ENCODE peak calls at places on chromosomes 2 and 18, in six cellular contexts. L is MCF 10A, M is ovary, Q is type B pancreatic cell, O is heart left ventricle, F is A549. Y is an unnamed sample.

GRCh38 chr2:233814063-233814435 is 35.9 kb downstream of the MROH2A start:
- DNase-seq in L (peak), M (no peak), Q (no peak), O (no peak), F (peak), Y (peak)

GRCh38 chr2:201520201-201520600 is 68.7 kb downstream of the STRADB start:
- DNase-seq in L (no peak), M (no peak), Q (no peak), O (no peak), F (no peak), Y (no peak)

GRCh38 chr2:1140389-1141003 is 189.8 kb downstream of the SNTG2 start:
- DNase-seq in L (peak), M (no peak), Q (no peak), O (no peak), F (peak), Y (no peak)

GRCh38 chr18:286515-287310 is 18.9 kb upstream of the THOC1 start:
- DNase-seq in L (peak), M (no peak), Q (no peak), O (no peak), F (no peak), Y (peak)

GRCh38 chr2:238910751-238911351 is 63.0 kb downstream of the TWIST2 start:
- DNase-seq in L (peak), M (peak), Q (no peak), O (no peak), F (no peak), Y (peak)

GRCh38 chr2:197514754-197515153 is 1.1 kb upstream of the MOB4 start:
- DNase-seq in L (no peak), M (no peak), Q (no peak), O (no peak), F (no peak), Y (no peak)

GRCh38 chr18:10213526-10213925 is 240.9 kb upstream of the APCDD1 start:
- DNase-seq in L (peak), M (no peak), Q (no peak), O (no peak), F (no peak), Y (peak)

GRCh38 chr18:6755107-6755506 is 25.6 kb downstream of the ARHGAP28 start:
- DNase-seq in L (peak), M (no peak), Q (no peak), O (no peak), F (no peak), Y (no peak)

GRCh38 chr18:80115035-80115434 is 6.0 kb downstream of the ADNP2 start:
- DNase-seq in L (no peak), M (no peak), Q (no peak), O (no peak), F (no peak), Y (no peak)

GRCh38 chr18:8188196-8188595 is 421.0 kb upstream of the RAB12 start:
- DNase-seq in L (peak), M (no peak), Q (no peak), O (no peak), F (no peak), Y (peak)

GRCh38 chr2:23469142-23469540 is 84.2 kb downstream of the KLHL29 start:
- DNase-seq in L (no peak), M (no peak), Q (no peak), O (no peak), F (no peak), Y (no peak)

GRCh38 chr2:31011565-31011964 is 126.7 kb downstream of the GALNT14 start:
- DNase-seq in L (no peak), M (no peak), Q (no peak), O (no peak), F (no peak), Y (no peak)

GRCh38 chr2:44928660-44929471 is 12.6 kb upstream of the SIX3 start:
- DNase-seq in L (no peak), M (no peak), Q (no peak), O (no peak), F (no peak), Y (no peak)

GRCh38 chr2:21281876-21282514 is 158.2 kb downstream of the TDRD15 start:
- DNase-seq in L (no peak), M (no peak), Q (no peak), O (no peak), F (no peak), Y (no peak)

GRCh38 chr2:23487735-23488492 is 102.9 kb downstream of the KLHL29 start:
- DNase-seq in L (peak), M (no peak), Q (no peak), O (no peak), F (no peak), Y (peak)

GRCh38 chr18:50722311-50722710 is 97.5 kb downstream of the MRO start:
- DNase-seq in L (no peak), M (no peak), Q (no peak), O (no peak), F (no peak), Y (no peak)

GRCh38 chr2:19667536-19667949 is 234.2 kb downstream of the TTC32 start:
- DNase-seq in L (no peak), M (no peak), Q (no peak), O (no peak), F (no peak), Y (no peak)

GRCh38 chr2:31319391-31320175 is 85.6 kb downstream of the EHD3 start:
- DNase-seq in L (peak), M (no peak), Q (no peak), O (no peak), F (no peak), Y (no peak)

GRCh38 chr2:15565392-15565791 is 4.3 kb upstream of the NBAS start:
- DNase-seq in L (no peak), M (no peak), Q (no peak), O (no peak), F (no peak), Y (no peak)

GRCh38 chr18:44839239-44839666 is 158.6 kb downstream of the SETBP1 start:
- DNase-seq in L (peak), M (peak), Q (no peak), O (peak), F (peak), Y (peak)

GRCh38 chr2:48829036-48829435 is 73.5 kb upstream of the LHCGR start:
- DNase-seq in L (no peak), M (no peak), Q (no peak), O (no peak), F (no peak), Y (peak)

GRCh38 chr2:200338692-200339091 is 32.2 kb downstream of the SPATS2L start:
- DNase-seq in L (no peak), M (no peak), Q (no peak), O (no peak), F (no peak), Y (no peak)

GRCh38 chr2:234218261-234219180 is 168.0 kb downstream of the SPP2 start:
- DNase-seq in L (peak), M (no peak), Q (no peak), O (no peak), F (no peak), Y (no peak)

GRCh38 chr2:29073913-29074312 is 410 bp downstream of the PCARE start:
- DNase-seq in L (no peak), M (no peak), Q (no peak), O (no peak), F (no peak), Y (no peak)

GRCh38 chr2:102155703-102156515 is 13.4 kb downstream of the IL1R1 start:
- DNase-seq in L (peak), M (no peak), Q (no peak), O (no peak), F (no peak), Y (peak)

GRCh38 chr2:188974184-188974583 is at the start of gene COL3A1:
- DNase-seq in L (no peak), M (peak), Q (no peak), O (peak), F (no peak), Y (no peak)

GRCh38 chr2:8599421-8600242 is 82.2 kb upstream of the ID2 start:
- DNase-seq in L (no peak), M (no peak), Q (no peak), O (no peak), F (no peak), Y (no peak)

GRCh38 chr2:120919771-120920437 is 184.2 kb downstream of the GLI2 start:
- DNase-seq in L (no peak), M (no peak), Q (no peak), O (peak), F (no peak), Y (peak)

GRCh38 chr2:121649652-121650553 is 641 bp upstream of the CLASP1 start:
- DNase-seq in L (peak), M (peak), Q (peak), O (peak), F (peak), Y (peak)

GRCh38 chr2:60925994-60926750 is 44.8 kb downstream of the REL start:
- DNase-seq in L (no peak), M (no peak), Q (no peak), O (no peak), F (no peak), Y (peak)

GRCh38 chr2:54106631-54107454 is 8.6 kb upstream of the ACYP2 start:
- DNase-seq in L (peak), M (no peak), Q (no peak), O (no peak), F (peak), Y (peak)

GRCh38 chr2:191758420-191759199 is 80.7 kb downstream of the NABP1 start:
- DNase-seq in L (peak), M (no peak), Q (no peak), O (no peak), F (peak), Y (peak)
- TF ChIP-seq CTCF in L (peak), M (no peak), Q (peak), O (peak), F (peak), Y (peak)

GRCh38 chr2:165691615-165692014 is 102.4 kb downstream of the GALNT3 start:
- DNase-seq in L (peak), M (peak), Q (no peak), O (peak), F (no peak), Y (no peak)
- TF ChIP-seq CTCF in L (no peak), M (no peak), Q (no peak), O (peak), F (no peak), Y (no peak)

GRCh38 chr2:162327806-162328205 is 9.3 kb upstream of the IFIH1 start:
- DNase-seq in L (no peak), M (no peak), Q (no peak), O (no peak), F (no peak), Y (no peak)

GRCh38 chr2:162324953-162325352 is 6.5 kb upstream of the IFIH1 start:
- DNase-seq in L (no peak), M (no peak), Q (no peak), O (no peak), F (no peak), Y (no peak)

GRCh38 chr2:162328424-162329157 is 10.1 kb upstream of the IFIH1 start:
- DNase-seq in L (no peak), M (no peak), Q (no peak), O (no peak), F (no peak), Y (no peak)

GRCh38 chr2:162330881-162331280 is 12.4 kb upstream of the IFIH1 start:
- DNase-seq in L (no peak), M (no peak), Q (no peak), O (no peak), F (no peak), Y (peak)

DNA sequence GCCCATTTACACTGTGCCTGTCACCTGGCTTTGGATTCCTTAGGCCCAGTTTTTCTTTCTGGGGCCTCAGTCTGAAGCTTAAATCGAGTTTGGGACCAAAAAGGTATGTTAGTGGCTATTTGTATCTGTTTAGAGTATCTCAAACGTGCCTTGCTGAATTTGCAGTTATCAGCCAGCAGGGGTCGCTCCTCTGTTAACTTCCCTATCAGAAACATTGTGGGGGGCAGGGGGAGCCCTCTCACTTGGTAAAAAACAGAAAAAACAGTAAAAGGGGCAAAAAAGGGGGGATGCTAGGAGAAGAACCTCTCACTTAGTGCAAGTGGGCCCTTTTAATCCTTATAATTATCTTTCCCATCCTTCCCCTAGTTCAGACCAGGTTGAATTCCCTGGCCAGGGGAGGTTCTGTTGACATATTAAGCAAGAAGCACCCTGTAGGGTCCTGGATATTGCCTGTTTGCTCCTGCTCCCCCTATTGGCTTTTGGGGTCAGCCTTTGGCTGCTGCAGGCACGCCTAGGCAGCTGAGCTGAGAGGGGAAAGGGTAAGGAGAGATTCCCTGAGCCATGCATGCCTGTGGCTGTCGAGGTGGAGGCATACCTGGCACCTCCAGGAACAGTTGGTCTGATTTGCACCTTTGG is 8.8 kb upstream of the IFIH1 start:
- DNase-seq in L (peak), M (no peak), Q (no peak), O (no peak), F (no peak), Y (no peak)
- TF ChIP-seq CTCF in L (peak), M (no peak), Q (peak), O (peak), F (peak), Y (peak)

GRCh38 chr18:48002933-48003365 is 72.5 kb upstream of the SMAD2 start:
- DNase-seq in L (peak), M (no peak), Q (no peak), O (peak), F (peak), Y (peak)
- TF ChIP-seq CTCF in L (no peak), M (no peak), Q (no peak), O (no peak), F (no peak), Y (no peak)

DNA sequence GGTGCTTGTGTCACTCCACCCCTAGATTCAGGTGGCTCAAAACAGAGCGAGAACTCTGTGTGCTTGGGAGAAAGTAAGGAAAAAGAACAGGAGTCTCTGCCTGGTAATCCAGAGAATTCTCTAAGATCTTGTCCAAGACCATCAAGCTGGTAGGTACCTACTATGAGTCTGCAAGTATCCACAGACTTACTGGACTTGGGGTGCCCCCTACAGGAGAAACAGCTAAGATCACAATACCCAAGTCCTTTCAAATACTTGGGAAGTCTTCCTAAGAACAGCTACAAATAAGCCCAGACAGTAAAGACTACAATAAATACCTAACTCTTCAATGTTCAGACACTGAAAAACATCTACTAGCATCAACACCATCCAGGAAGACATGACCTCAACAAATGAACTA is 1143.6 kb upstream of the ACVR2A start:
- DNase-seq in L (peak), M (no peak), Q (no peak), O (no peak), F (no peak), Y (peak)
- TF ChIP-seq CTCF in L (peak), M (no peak), Q (peak), O (no peak), F (no peak), Y (no peak)

DNA sequence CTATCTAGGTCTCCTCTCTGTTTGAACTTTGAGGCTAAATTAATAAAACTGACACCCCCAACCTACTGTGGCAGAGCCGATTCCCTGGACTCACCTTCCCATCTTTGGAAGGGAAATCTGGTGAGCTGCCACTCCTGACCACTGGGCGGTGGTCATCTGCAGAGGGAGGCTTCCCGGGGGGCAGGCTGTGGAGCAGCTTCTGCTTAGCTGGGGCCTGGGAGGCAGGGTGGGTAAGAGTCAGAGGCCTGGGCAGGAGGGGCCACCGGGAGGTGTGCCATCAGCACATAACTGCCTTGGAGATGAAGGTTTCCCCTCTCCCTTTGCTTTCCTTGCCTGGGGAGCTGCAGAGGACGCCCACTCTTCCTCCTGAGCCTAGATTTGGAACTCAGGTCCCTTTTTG is 2.3 kb upstream of the NPPC start:
- DNase-seq in L (no peak), M (peak), Q (peak), O (no peak), F (no peak), Y (no peak)
- TF ChIP-seq CTCF in L (no peak), M (no peak), Q (peak), O (no peak), F (no peak), Y (no peak)